ENCODE peak calls at places on chromosomes 2 and 18, in seven cellular contexts. One of them, this sample, is unnamed.

GRCh38 chr18:73597832-73598615 is 549.6 kb downstream of the FBXO15 start:
- DNase-seq in fibroblast of lung: no peak
- DNase-seq in pancreas: no peak
- DNase-seq in endodermal cell: peak; percentile 60
- DNase-seq in astrocyte of the spinal cord: no peak
- DNase-seq in heart left ventricle: no peak
- DNase-seq in bronchial epithelial cell: no peak
- DNase-seq in this sample: no peak

GRCh38 chr2:191158179-191158578 is 7.4 kb upstream of the STAT4 start:
- DNase-seq in fibroblast of lung: no peak
- DNase-seq in endodermal cell: no peak
- DNase-seq in pancreas: no peak
- DNase-seq in heart left ventricle: no peak
- DNase-seq in astrocyte of the spinal cord: no peak
- DNase-seq in bronchial epithelial cell: no peak
- DNase-seq in this sample: no peak

GRCh38 chr2:3461781-3462492 is 57.4 kb downstream of the ADI1 start:
- DNase-seq in endodermal cell: no peak
- DNase-seq in astrocyte of the spinal cord: peak; percentile 70
- DNase-seq in bronchial epithelial cell: peak; percentile 55
- DNase-seq in heart left ventricle: peak; percentile 24
- DNase-seq in fibroblast of lung: peak; percentile 30
- DNase-seq in pancreas: no peak
- DNase-seq in this sample: peak; percentile 85

GRCh38 chr2:199131256-199131655 is 326.5 kb downstream of the SATB2 start:
- DNase-seq in endodermal cell: no peak
- DNase-seq in astrocyte of the spinal cord: no peak
- DNase-seq in bronchial epithelial cell: no peak
- DNase-seq in fibroblast of lung: no peak
- DNase-seq in heart left ventricle: no peak
- DNase-seq in pancreas: no peak
- DNase-seq in this sample: no peak

GRCh38 chr18:48548921-48549320 is 10.1 kb downstream of the CTIF start:
- DNase-seq in fibroblast of lung: no peak
- DNase-seq in pancreas: no peak
- DNase-seq in heart left ventricle: no peak
- DNase-seq in bronchial epithelial cell: no peak
- DNase-seq in astrocyte of the spinal cord: no peak
- DNase-seq in endodermal cell: no peak
- DNase-seq in this sample: peak; percentile 33

GRCh38 chr2:118808429-118808809 is 39.0 kb downstream of the EN1 start:
- DNase-seq in bronchial epithelial cell: no peak
- DNase-seq in pancreas: no peak
- DNase-seq in heart left ventricle: no peak
- DNase-seq in endodermal cell: peak; percentile 63
- DNase-seq in astrocyte of the spinal cord: no peak
- DNase-seq in fibroblast of lung: no peak
- DNase-seq in this sample: no peak

GRCh38 chr2:184041077-184041476 is 557.3 kb upstream of the ZNF804A start:
- DNase-seq in pancreas: no peak
- DNase-seq in fibroblast of lung: peak; percentile 25
- DNase-seq in endodermal cell: no peak
- DNase-seq in astrocyte of the spinal cord: peak; percentile 9
- DNase-seq in bronchial epithelial cell: no peak
- DNase-seq in heart left ventricle: no peak
- DNase-seq in this sample: no peak

GRCh38 chr2:191538334-191538910 is 139.5 kb upstream of the NABP1 start:
- DNase-seq in fibroblast of lung: no peak
- DNase-seq in bronchial epithelial cell: no peak
- DNase-seq in astrocyte of the spinal cord: no peak
- DNase-seq in heart left ventricle: no peak
- DNase-seq in pancreas: no peak
- DNase-seq in endodermal cell: peak; percentile 56
- DNase-seq in this sample: no peak

GRCh38 chr2:144163592-144163991 is 356.3 kb downstream of the ZEB2 start:
- DNase-seq in bronchial epithelial cell: no peak
- DNase-seq in heart left ventricle: no peak
- DNase-seq in endodermal cell: no peak
- DNase-seq in astrocyte of the spinal cord: no peak
- DNase-seq in fibroblast of lung: no peak
- DNase-seq in pancreas: no peak
- DNase-seq in this sample: no peak

DNA sequence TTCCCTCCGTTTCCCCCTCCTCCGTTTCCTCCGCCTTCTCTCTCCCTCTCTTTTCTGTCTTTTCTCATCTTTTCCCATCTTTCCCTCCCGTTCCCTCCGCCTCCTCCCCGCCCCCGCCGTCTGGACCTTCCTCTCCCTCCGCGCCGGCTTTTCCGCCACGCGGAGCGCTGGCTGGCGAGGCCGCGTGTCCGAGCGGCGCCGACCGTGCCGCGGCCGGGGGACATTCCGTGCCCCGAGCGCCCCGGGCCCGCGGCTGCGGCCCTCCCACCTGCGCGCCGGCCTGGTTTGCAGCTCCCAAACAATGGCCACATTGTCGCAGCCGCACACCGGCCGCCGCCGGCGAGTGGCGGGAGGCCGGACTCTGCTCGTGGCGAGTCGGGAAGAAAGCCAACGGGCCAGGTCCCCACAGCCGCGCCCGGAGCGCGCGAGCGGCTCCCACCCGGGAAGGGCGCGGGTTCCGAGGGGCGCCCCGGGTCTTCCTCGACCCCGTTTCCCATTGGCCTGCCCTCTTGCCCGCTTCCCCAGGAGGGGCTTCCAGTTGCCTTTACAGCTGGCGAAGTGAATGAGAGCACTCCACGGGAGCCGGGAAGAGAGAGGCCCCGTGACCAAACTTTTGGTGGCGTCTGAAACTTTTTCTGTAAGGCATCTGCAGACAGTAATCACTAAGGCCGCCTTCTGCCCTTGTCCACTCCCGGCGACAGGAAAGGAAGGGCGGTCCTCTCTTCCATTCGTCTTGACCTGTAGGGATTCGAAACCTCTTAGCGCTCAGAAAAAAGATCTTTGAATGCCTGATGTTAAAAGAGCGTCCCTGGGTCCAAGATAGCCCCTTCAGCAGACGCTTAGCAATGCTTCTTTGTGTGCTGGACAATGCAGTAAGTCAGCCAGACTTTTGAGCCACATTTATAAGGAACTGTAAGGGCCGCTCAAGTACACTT is 6.1 kb downstream of the GLI2 start:
- DNase-seq in heart left ventricle: peak; percentile 48
- DNase-seq in astrocyte of the spinal cord: no peak
- DNase-seq in fibroblast of lung: no peak
- DNase-seq in pancreas: peak; percentile 49
- DNase-seq in endodermal cell: peak; percentile 82
- DNase-seq in bronchial epithelial cell: no peak
- DNase-seq in this sample: no peak
- H3K4me3 ChIP-seq in heart left ventricle: peak overlapping the region; percentile 44
- H3K4me3 ChIP-seq in astrocyte of the spinal cord: peak overlapping the region; percentile 14
- H3K4me3 ChIP-seq in fibroblast of lung: peak overlapping the region; percentile 11
- H3K4me3 ChIP-seq in pancreas: peak overlapping the region; percentile 14
- H3K4me3 ChIP-seq in endodermal cell: peak overlapping the region; percentile 75
- H3K4me3 ChIP-seq in bronchial epithelial cell: no peak overlapping the region
- H3K4me3 ChIP-seq in this sample: no peak overlapping the region

GRCh38 chr2:112259509-112260294 is 4.9 kb upstream of the ZC3H8 start:
- DNase-seq in astrocyte of the spinal cord: peak; percentile 74
- DNase-seq in heart left ventricle: peak; percentile 86
- DNase-seq in fibroblast of lung: peak; percentile 63
- DNase-seq in bronchial epithelial cell: peak; percentile 69
- DNase-seq in pancreas: peak; percentile 79
- DNase-seq in endodermal cell: peak; percentile 92
- DNase-seq in this sample: peak; percentile 79
- H3K4me3 ChIP-seq in astrocyte of the spinal cord: no peak overlapping the region
- H3K4me3 ChIP-seq in heart left ventricle: peak overlapping the region; percentile 14
- H3K4me3 ChIP-seq in fibroblast of lung: no peak overlapping the region
- H3K4me3 ChIP-seq in bronchial epithelial cell: no peak overlapping the region
- H3K4me3 ChIP-seq in pancreas: no peak overlapping the region
- H3K4me3 ChIP-seq in endodermal cell: no peak overlapping the region
- H3K4me3 ChIP-seq in this sample: peak overlapping the region; percentile 31

DNA sequence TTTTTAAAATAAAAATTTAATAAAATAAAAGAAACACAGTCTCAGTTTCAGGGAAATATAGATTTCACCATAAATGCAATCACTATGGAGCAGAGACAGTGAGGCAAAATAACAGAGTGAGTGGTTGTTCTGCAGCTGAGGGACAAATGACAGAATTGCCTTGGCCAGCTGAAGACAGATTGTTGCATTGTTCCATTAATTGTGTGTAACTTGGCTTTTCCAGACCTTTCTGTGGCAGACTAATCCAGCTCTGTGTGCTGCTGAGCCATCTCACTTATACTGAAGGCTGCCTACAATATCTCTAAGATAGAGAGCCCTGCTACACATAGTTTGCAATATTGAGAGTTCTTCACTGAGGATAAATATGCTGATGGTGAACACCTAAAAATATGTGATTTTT is 11.5 kb downstream of the LRRTM1 start:
- DNase-seq in astrocyte of the spinal cord: no peak
- DNase-seq in bronchial epithelial cell: no peak
- DNase-seq in pancreas: no peak
- DNase-seq in fibroblast of lung: no peak
- DNase-seq in heart left ventricle: no peak
- DNase-seq in endodermal cell: no peak
- DNase-seq in this sample: no peak
- H3K4me3 ChIP-seq in astrocyte of the spinal cord: no peak overlapping the region
- H3K4me3 ChIP-seq in bronchial epithelial cell: no peak overlapping the region
- H3K4me3 ChIP-seq in pancreas: no peak overlapping the region
- H3K4me3 ChIP-seq in fibroblast of lung: no peak overlapping the region
- H3K4me3 ChIP-seq in heart left ventricle: no peak overlapping the region
- H3K4me3 ChIP-seq in endodermal cell: no peak overlapping the region
- H3K4me3 ChIP-seq in this sample: no peak overlapping the region

GRCh38 chr18:30632058-30632718 is 410.4 kb downstream of the DSC3 start:
- DNase-seq in endodermal cell: peak; percentile 41
- DNase-seq in fibroblast of lung: no peak
- DNase-seq in astrocyte of the spinal cord: no peak
- DNase-seq in heart left ventricle: no peak
- DNase-seq in pancreas: no peak
- DNase-seq in bronchial epithelial cell: no peak
- DNase-seq in this sample: no peak
- H3K4me3 ChIP-seq in endodermal cell: no peak overlapping the region
- H3K4me3 ChIP-seq in fibroblast of lung: no peak overlapping the region
- H3K4me3 ChIP-seq in astrocyte of the spinal cord: no peak overlapping the region
- H3K4me3 ChIP-seq in heart left ventricle: no peak overlapping the region
- H3K4me3 ChIP-seq in pancreas: no peak overlapping the region
- H3K4me3 ChIP-seq in bronchial epithelial cell: no peak overlapping the region
- H3K4me3 ChIP-seq in this sample: no peak overlapping the region

GRCh38 chr2:226251661-226252060 is 548.0 kb downstream of the IRS1 start:
- DNase-seq in endodermal cell: no peak
- DNase-seq in pancreas: no peak
- DNase-seq in astrocyte of the spinal cord: no peak
- DNase-seq in bronchial epithelial cell: no peak
- DNase-seq in heart left ventricle: no peak
- DNase-seq in fibroblast of lung: no peak
- DNase-seq in this sample: no peak

GRCh38 chr2:226256237-226256636 is 543.4 kb downstream of the IRS1 start:
- DNase-seq in pancreas: no peak
- DNase-seq in heart left ventricle: no peak
- DNase-seq in fibroblast of lung: peak; percentile 83
- DNase-seq in endodermal cell: no peak
- DNase-seq in bronchial epithelial cell: peak; percentile 90
- DNase-seq in astrocyte of the spinal cord: peak; percentile 81
- DNase-seq in this sample: no peak

GRCh38 chr2:226256709-226257401 is 542.8 kb downstream of the IRS1 start:
- DNase-seq in heart left ventricle: no peak
- DNase-seq in bronchial epithelial cell: no peak
- DNase-seq in endodermal cell: no peak
- DNase-seq in fibroblast of lung: peak; percentile 53
- DNase-seq in pancreas: no peak
- DNase-seq in astrocyte of the spinal cord: no peak
- DNase-seq in this sample: no peak
- H3K4me3 ChIP-seq in heart left ventricle: no peak overlapping the region
- H3K4me3 ChIP-seq in bronchial epithelial cell: no peak overlapping the region
- H3K4me3 ChIP-seq in endodermal cell: no peak overlapping the region
- H3K4me3 ChIP-seq in fibroblast of lung: no peak overlapping the region
- H3K4me3 ChIP-seq in pancreas: no peak overlapping the region
- H3K4me3 ChIP-seq in astrocyte of the spinal cord: no peak overlapping the region
- H3K4me3 ChIP-seq in this sample: no peak overlapping the region